ENCODE peak calls at places on chromosomes 1 and 21, in four cellular contexts. M is K562, Y is GM12878, V is HepG2. E is an unnamed sample.
A peak's percentile ranks its signal among the peaks of the same experiment; 100 is the strongest.

GRCh38 chr1:234782057-234782800 is 172.3 kb upstream of the IRF2BP2 start:
- DNase-seq in M (no peak), Y (no peak), V (no peak), E (no peak)

GRCh38 chr1:165851034-165851658 is 23.7 kb downstream of the UCK2 start:
- DNase-seq in M (peak; percentile 47), Y (no peak), V (no peak), E (no peak)

GRCh38 chr1:87329051-87329755 is 523 bp downstream of the LMO4 start:
- DNase-seq in M (peak; percentile 60), Y (no peak), V (peak; percentile 54), E (peak; percentile 64)

GRCh38 chr1:80457409-80457808 is 1343.3 kb upstream of the ADGRL2 start:
- DNase-seq in M (no peak), Y (no peak), V (no peak), E (peak; percentile 17)

GRCh38 chr1:145906954-145907755 is 2.7 kb downstream of the ITGA10 start:
- DNase-seq in M (no peak), Y (no peak), V (no peak), E (no peak)

GRCh38 chr1:75202751-75203150 is 68.6 kb downstream of the LHX8 start:
- DNase-seq in M (no peak), Y (no peak), V (no peak), E (no peak)

GRCh38 chr1:65281846-65282245 is 27.5 kb upstream of the DNAJC6 start:
- DNase-seq in M (no peak), Y (no peak), V (no peak), E (no peak)

GRCh38 chr1:99851850-99852454 is 1.8 kb downstream of the AGL start:
- DNase-seq in M (no peak), Y (no peak), V (no peak), E (no peak)

GRCh38 chr1:56835657-56836056 is 16.5 kb upstream of the FYB2 start:
- DNase-seq in M (no peak), Y (no peak), V (peak; percentile 76), E (no peak)

GRCh38 chr1:18926315-18927081 is 24.1 kb upstream of the ALDH4A1 start:
- DNase-seq in M (peak; percentile 62), Y (peak; percentile 80), V (no peak), E (no peak)

GRCh38 chr1:85707267-85707989 is 805 bp downstream of the ZNHIT6 start:
- DNase-seq in M (peak; percentile 8), Y (no peak), V (no peak), E (no peak)

GRCh38 chr1:167059045-167059728 is 31.0 kb downstream of the GPA33 start:
- DNase-seq in M (peak; percentile 85), Y (no peak), V (peak; percentile 45), E (peak; percentile 90)

GRCh38 chr1:113940365-113941244 is 11.5 kb downstream of the HIPK1 start:
- DNase-seq in M (no peak), Y (no peak), V (no peak), E (no peak)

GRCh38 chr21:45972716-45973474 is 8.7 kb upstream of the COL6A1 start:
- DNase-seq in M (no peak), Y (no peak), V (no peak), E (peak; percentile 64)

GRCh38 chr1:222329493-222330045 is 218.3 kb downstream of the HHIPL2 start:
- DNase-seq in M (no peak), Y (no peak), V (no peak), E (no peak)

GRCh38 chr1:44849575-44850132 is 6.6 kb upstream of the PTCH2 start:
- DNase-seq in M (no peak), Y (no peak), V (no peak), E (no peak)

GRCh38 chr21:25039461-25040380 is 567.6 kb downstream of the MRPL39 start:
- DNase-seq in M (peak; percentile 1), Y (peak; percentile 82), V (no peak), E (peak; percentile 34)

GRCh38 chr1:200174525-200174924 is 147.0 kb downstream of the NR5A2 start:
- DNase-seq in M (no peak), Y (no peak), V (no peak), E (no peak)
- H2AFZ ChIP-seq in M (no peak overlapping the region), Y (no peak overlapping the region), V (no peak overlapping the region), E (no peak overlapping the region)

GRCh38 chr1:43563779-43564616 is 33.3 kb downstream of the PTPRF start:
- DNase-seq in M (no peak), Y (no peak), V (no peak), E (peak; percentile 31)
- TF ChIP-seq JUNB in M (no peak), Y (no peak), V (no peak), E (no peak)

GRCh38 chr1:68216088-68216487 is 16.2 kb downstream of the WLS start:
- DNase-seq in M (no peak), Y (no peak), V (no peak), E (no peak)
- H2AFZ ChIP-seq in M (no peak overlapping the region), Y (no peak overlapping the region), V (no peak overlapping the region), E (no peak overlapping the region)

GRCh38 chr1:12037486-12038355 is 18.4 kb downstream of the MIIP start:
- DNase-seq in M (no peak), Y (no peak), V (no peak), E (no peak)
- TF ChIP-seq JUNB in M (no peak), Y (no peak), V (no peak), E (no peak)